ENCODE peak calls at places on chromosomes 11 and 22, in four cellular contexts. P is HepG2, D is WTC11, W is K562. S is an unnamed sample.

GRCh38 chr11:104003491-104003890 is 32.9 kb upstream of the DDI1 start:
- DNase-seq in W (no peak), D (no peak), P (no peak), S (no peak)

GRCh38 chr11:134233729-134234179 is 9.3 kb downstream of the VPS26B start:
- DNase-seq in W (peak; percentile 72), P (no peak), D (no peak), S (no peak)

GRCh38 chr22:19477321-19478085 is 1.5 kb downstream of the UFD1 start:
- DNase-seq in P (peak; percentile 7), D (no peak), W (no peak), S (no peak)

GRCh38 chr22:41524809-41525449 is 19.3 kb downstream of the POLR3H start:
- DNase-seq in D (peak; percentile 29), W (no peak), P (no peak), S (no peak)

GRCh38 chr11:35373284-35373933 is 45.9 kb downstream of the SLC1A2 start:
- DNase-seq in P (peak; percentile 28), D (no peak), W (no peak), S (no peak)

GRCh38 chr11:120727752-120728151 is 216.2 kb downstream of the GRIK4 start:
- DNase-seq in D (no peak), P (no peak), W (no peak), S (no peak)

GRCh38 chr11:64643258-64643881 is 52.4 kb downstream of the SLC22A12 start:
- DNase-seq in D (peak; percentile 65), W (peak; percentile 74), P (no peak), S (no peak)

GRCh38 chr22:49973018-49973965 is 12.7 kb downstream of the PIM3 start:
- DNase-seq in D (no peak), W (no peak), P (no peak), S (no peak)

GRCh38 chr22:27046126-27046525 is 388.7 kb downstream of the MIAT start:
- DNase-seq in P (no peak), D (no peak), W (no peak), S (no peak)

GRCh38 chr11:19769820-19770219 is 57.2 kb downstream of the NAV2 start:
- DNase-seq in P (no peak), W (no peak), D (no peak), S (no peak)

GRCh38 chr11:43508511-43508918 is 149.8 kb downstream of the TTC17 start:
- DNase-seq in D (no peak), W (no peak), P (no peak), S (no peak)

GRCh38 chr22:43345761-43346261 is 2.6 kb upstream of the SCUBE1 start:
- DNase-seq in P (peak; percentile 46), W (peak; percentile 34), D (no peak), S (no peak)

GRCh38 chr11:32962016-32962415 is 53.7 kb upstream of the DEPDC7 start:
- DNase-seq in P (no peak), D (no peak), W (no peak), S (no peak)

GRCh38 chr11:118988280-118988679 is 9.7 kb upstream of the CENATAC start:
- DNase-seq in W (no peak), P (no peak), D (no peak), S (no peak)

GRCh38 chr11:2202071-2202899 is 30.7 kb upstream of the TH start:
- DNase-seq in D (no peak), W (no peak), P (no peak), S (no peak)

GRCh38 chr22:38696606-38697005 is 4.1 kb downstream of the JOSD1 start:
- DNase-seq in P (peak; percentile 53), D (no peak), W (peak; percentile 29), S (no peak)

GRCh38 chr22:38712496-38713207 is 6.9 kb downstream of the GTPBP1 start:
- DNase-seq in P (no peak), W (no peak), D (no peak), S (no peak)

GRCh38 chr11:75554258-75555022 is 7.6 kb upstream of the SERPINH1 start:
- DNase-seq in W (peak; percentile 74), P (peak; percentile 73), D (peak; percentile 89), S (no peak)
- TF ChIP-seq TCF7 in W (no peak), P (no peak), D (no peak), S (no peak)

GRCh38 chr22:28620244-28620922 is 59.3 kb downstream of the TTC28 start:
- DNase-seq in P (no peak), W (no peak), D (no peak), S (no peak)
- TF ChIP-seq TCF7 in P (no peak), W (no peak), D (no peak), S (no peak)

DNA sequence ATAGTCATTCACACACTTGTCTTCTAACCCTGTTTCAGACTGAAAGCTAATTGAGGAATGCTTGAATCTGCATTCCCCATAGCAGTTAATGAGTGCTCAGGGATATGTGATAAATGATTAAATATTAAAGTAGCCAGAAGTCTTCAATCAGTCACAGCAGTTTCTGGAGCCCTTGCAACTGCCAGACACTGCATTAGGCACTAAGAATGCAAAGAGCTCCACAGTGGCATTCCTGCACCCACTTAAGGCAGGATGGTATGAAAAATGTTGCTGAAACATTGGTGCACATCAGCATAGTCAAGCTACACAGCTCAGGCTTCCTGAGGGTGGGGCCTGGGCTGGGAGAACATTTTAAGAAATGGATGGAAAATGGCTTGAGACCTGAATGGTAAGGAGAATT is 6.5 kb downstream of the DTX4 start:
- DNase-seq in D (no peak), P (no peak), W (no peak), S (no peak)
- TF ChIP-seq TCF7 in D (no peak), P (no peak), W (no peak), S (no peak)

DNA sequence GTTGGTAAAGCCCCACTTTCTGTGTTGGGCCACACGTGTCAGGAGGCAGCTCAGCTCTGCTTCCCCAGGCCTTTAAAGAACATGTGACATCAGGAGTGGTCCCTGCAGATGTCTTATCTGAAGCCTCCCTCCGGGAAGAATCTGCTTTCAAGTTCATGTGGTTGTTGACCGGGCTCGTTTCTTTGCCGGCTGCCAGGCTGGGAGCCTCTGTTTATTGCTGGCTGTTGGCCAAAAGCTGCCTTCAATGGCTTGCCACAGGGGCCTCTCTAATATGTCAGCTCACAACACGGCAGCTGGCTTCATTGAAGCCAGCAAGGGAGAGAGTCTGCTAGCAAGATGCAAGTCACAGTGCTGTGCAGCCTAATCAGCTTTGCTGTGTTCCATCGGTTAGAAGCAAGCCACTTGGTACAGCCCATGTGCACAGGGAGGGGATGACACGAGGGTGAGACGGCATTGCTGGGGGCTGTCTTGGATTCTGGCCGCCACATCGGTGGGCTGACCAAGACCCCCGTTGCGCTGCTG is 14.6 kb downstream of the MRGPRF start:
- DNase-seq in P (no peak), W (no peak), D (peak; percentile 8), S (no peak)
- TF ChIP-seq TCF7 in P (no peak), W (no peak), D (no peak), S (no peak)

DNA sequence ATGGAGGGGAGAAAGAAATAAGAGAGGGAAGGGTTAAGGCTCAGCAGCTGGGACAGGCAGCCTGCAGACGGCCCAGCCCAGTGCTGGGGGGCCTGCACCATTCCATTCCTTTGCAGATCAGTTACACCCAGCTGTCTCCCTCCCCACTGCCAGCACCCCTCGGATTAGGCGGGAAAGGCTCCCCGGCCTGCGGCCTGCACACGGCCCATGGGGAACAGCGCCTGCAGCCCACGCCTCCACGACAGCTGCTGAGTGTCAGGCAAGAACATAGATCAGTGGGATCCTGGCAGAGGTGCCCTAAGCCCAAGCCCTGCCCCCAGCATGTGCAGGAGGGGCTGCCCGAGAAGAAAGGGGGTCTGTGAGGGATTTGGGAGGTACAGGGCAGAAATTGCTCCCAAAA is 65.8 kb upstream of the MYOD1 start:
- DNase-seq in W (no peak), P (no peak), D (no peak), S (no peak)
- TF ChIP-seq TCF7 in W (no peak), P (no peak), D (no peak), S (no peak)

GRCh38 chr11:3736816-3737215 is 60.5 kb downstream of the NUP98 start:
- DNase-seq in W (no peak), P (no peak), D (no peak), S (no peak)

GRCh38 chr11:3735827-3736226 is 61.5 kb downstream of the NUP98 start:
- DNase-seq in W (no peak), D (no peak), P (no peak), S (no peak)

GRCh38 chr11:3737386-3737933 is 59.9 kb downstream of the NUP98 start:
- DNase-seq in W (no peak), P (no peak), D (no peak), S (no peak)

GRCh38 chr11:3738241-3738640 is 59.1 kb downstream of the NUP98 start:
- DNase-seq in D (no peak), P (no peak), W (no peak), S (no peak)

DNA sequence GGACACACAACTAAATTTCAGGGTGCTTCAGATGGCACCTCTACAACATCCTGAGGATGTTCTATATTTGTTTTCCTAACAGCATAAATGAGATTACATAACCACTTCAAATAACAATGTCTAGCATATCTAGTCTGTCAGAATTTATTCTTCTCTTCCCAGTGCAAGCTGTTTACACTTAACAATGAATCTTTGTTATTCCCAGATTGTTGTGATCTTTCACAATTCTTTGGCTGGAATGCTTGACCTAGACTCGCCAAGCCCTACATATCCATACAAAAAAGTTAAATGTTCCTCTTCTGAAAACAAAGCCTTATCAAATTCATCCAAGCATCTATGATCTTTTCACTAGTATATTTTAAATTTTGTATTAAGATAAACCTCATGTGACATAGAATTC is 61.5 kb upstream of the CHRNA10 start:
- DNase-seq in D (no peak), P (peak; percentile 20), W (no peak), S (no peak)
- TF ChIP-seq TCF7 in D (no peak), P (no peak), W (no peak), S (no peak)

S was measured in GM12878.